ENCODE peak calls at places on chromosomes 5 and 9, in five cellular contexts. H is upper lobe of left lung, T is HepG2, K is GM12878, B is A549. Y is an unnamed sample.

GRCh38 chr5:109309326-109310063 is 100.3 kb downstream of the PJA2 start:
- ATAC-seq in H (no peak), T (no peak), K (no peak), B (no peak), Y (no peak)

GRCh38 chr5:179620293-179620692 is 3.2 kb downstream of the HNRNPH1 start:
- ATAC-seq in K (no peak), B (no peak), H (no peak), T (no peak), Y (no peak)

GRCh38 chr5:154477382-154478223 is 424 bp downstream of the HAND1 start:
- ATAC-seq in H (peak), B (peak), K (peak), T (peak), Y (peak)

GRCh38 chr9:109295475-109296110 is 25.3 kb downstream of the EPB41L4B start:
- ATAC-seq in K (no peak), B (no peak), H (no peak), T (no peak), Y (no peak)

GRCh38 chr5:150764530-150764929 is 5.7 kb upstream of the DCTN4 start:
- ATAC-seq in K (no peak), T (peak), H (peak), B (no peak), Y (peak)

GRCh38 chr5:68804343-68804742 is 289.5 kb upstream of the SLC30A5 start:
- ATAC-seq in K (no peak), T (no peak), H (no peak), B (no peak), Y (no peak)

GRCh38 chr5:82183828-82184227 is 94.3 kb downstream of the RPS23 start:
- ATAC-seq in H (peak), B (no peak), T (no peak), K (peak), Y (peak)

GRCh38 chr9:6024035-6024554 is 8.7 kb upstream of the RANBP6 start:
- ATAC-seq in K (peak), T (peak), B (peak), H (peak), Y (no peak)

GRCh38 chr9:87178353-87178752 is 231.0 kb upstream of the GAS1 start:
- ATAC-seq in B (no peak), T (no peak), K (no peak), H (no peak), Y (no peak)

GRCh38 chr5:145975001-145975360 is 38.6 kb downstream of the SH3RF2 start:
- ATAC-seq in B (no peak), H (no peak), T (no peak), K (no peak), Y (no peak)

GRCh38 chr9:134328841-134329575 is 2.8 kb downstream of the RXRA start:
- ATAC-seq in K (no peak), B (peak), T (peak), H (peak), Y (peak)
- H3K27ac ChIP-seq in K (no peak), B (peak), T (peak), H (peak), Y (peak)

DNA sequence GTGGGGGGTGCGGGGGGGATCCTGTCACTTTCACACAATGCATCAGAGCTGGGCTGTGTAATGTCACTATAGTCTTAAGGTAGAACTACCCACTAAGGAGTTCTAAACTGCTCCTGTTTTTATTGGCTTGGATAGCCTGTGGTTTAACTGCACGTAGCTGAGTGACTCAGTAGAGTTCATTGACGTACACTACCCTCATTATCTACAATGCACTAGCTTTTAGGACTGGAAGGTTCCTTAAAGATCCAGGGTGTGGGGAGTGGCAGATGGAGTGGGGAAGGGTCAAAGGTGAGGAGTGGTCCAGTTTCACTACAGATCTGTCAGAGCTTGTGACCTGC is 70.7 kb upstream of the TARS1 start:
- ATAC-seq in K (no peak), T (no peak), B (no peak), H (no peak), Y (no peak)
- TF ChIP-seq EP300 in K (no peak), T (no peak), B (no peak), H (no peak), Y (no peak)

DNA sequence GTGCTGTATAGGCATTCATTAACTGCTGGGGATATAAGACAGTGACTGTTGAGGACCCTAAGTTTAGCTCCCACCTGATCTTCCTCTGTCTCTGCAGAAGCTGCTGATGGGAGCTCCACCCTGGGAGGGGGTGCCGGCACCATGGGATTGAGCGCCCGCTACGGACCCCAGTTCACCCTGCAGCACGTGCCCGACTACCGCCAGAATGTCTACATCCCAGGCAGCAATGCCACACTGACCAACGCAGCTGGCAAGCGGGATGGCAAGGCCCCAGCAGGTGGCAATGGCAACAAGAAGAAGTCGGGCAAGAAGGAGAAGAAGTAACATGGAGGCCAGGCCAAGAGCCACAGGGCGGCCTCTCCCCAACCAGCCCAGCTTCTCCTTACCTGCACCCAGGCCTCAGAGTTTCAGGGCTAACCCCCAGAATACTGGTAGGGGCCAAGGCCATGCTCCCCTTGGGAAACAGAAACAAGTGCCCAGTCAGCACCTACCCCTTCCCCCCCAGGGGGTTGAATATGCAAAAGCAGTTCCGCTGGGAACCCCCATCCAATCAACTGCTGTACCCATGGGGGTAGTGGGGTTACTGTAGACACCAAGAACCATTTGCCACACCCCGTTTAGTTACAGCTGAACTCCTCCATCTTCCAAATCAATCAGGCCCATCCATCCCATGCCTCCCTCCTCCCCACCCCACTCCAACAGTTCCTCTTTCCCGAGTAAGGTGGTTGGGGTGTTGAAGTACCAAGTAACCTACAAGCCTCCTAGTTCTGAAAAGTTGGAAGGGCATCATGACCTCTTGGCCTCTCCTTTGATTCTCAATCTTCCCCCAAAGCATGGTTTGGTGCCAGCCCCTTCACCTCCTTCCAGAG is 22.2 kb downstream of the PCDHGC5 start:
- ATAC-seq in H (no peak), T (no peak), B (no peak), K (peak), Y (no peak)
- H3K27ac ChIP-seq in H (peak), T (no peak), B (no peak), K (peak), Y (peak)

GRCh38 chr5:42587056-42587723 is 164.0 kb downstream of the GHR start:
- ATAC-seq in T (no peak), B (no peak), H (no peak), K (no peak), Y (no peak)

GRCh38 chr5:42590566-42590965 is 166.1 kb upstream of the CCDC152 start:
- ATAC-seq in H (no peak), B (no peak), K (no peak), T (no peak), Y (no peak)

GRCh38 chr5:42583322-42583721 is 160.1 kb downstream of the GHR start:
- ATAC-seq in B (peak), H (peak), K (peak), T (peak), Y (peak)

GRCh38 chr5:42582723-42583122 is 159.5 kb downstream of the GHR start:
- ATAC-seq in B (peak), T (peak), H (no peak), K (no peak), Y (no peak)

GRCh38 chr5:42586625-42587024 is 163.4 kb downstream of the GHR start:
- ATAC-seq in H (peak), K (no peak), T (no peak), B (no peak), Y (peak)
- TF ChIP-seq EP300 in H (no peak), K (no peak), T (no peak), B (no peak), Y (no peak)

GRCh38 chr9:115673599-115673998 is 480.0 kb upstream of the PAPPA start:
- ATAC-seq in T (no peak), B (peak), K (no peak), H (peak), Y (peak)

GRCh38 chr9:115672477-115673316 is 480.9 kb upstream of the PAPPA start:
- ATAC-seq in H (peak), B (peak), K (no peak), T (no peak), Y (peak)

GRCh38 chr9:115674091-115674490 is 479.5 kb upstream of the PAPPA start:
- ATAC-seq in B (no peak), K (no peak), T (no peak), H (no peak), Y (no peak)

GRCh38 chr9:115671911-115672310 is 481.7 kb upstream of the PAPPA start:
- ATAC-seq in T (no peak), H (no peak), B (no peak), K (no peak), Y (no peak)

GRCh38 chr9:115671236-115671770 is 482.3 kb upstream of the PAPPA start:
- ATAC-seq in K (no peak), H (no peak), T (no peak), B (no peak), Y (no peak)
- H3K27ac ChIP-seq in K (no peak), H (no peak), T (no peak), B (peak), Y (no peak)

DNA sequence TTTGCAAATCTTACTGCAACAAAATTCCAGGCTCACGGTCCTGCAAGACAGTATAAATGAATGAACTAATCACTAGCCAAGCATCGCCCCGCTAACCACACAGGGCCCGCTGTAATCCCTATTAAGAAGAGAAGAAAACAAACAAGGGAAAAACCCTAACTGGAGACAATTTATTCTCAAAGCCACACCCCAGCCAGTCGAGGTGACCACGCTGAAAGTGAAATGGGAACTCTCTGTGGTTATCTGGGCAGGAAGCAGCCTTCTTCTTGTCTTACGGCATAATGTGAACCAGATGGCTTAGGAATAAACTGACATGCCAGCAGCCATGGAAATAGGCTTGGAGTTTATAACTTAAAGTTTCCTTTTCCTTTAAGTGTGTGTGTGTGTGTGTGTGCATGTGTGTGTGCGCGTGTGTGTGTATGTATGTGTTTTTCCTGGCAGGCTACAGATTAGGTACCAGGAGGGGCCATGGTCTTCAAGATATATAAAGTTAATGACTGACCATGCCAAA is 120.2 kb downstream of the SEMA6A start:
- ATAC-seq in K (peak), H (peak), T (no peak), B (no peak), Y (peak)
- TF ChIP-seq EP300 in K (no peak), H (no peak), T (no peak), B (no peak), Y (no peak)

GRCh38 chr5:140043508-140043872 is 391 bp upstream of the NRG2 start:
- ATAC-seq in K (peak), T (peak), B (peak), H (peak), Y (peak)
- H3K27ac ChIP-seq in K (peak), T (no peak), B (peak), H (no peak), Y (peak)

GRCh38 chr9:124821247-124821623 is 32.0 kb upstream of the WDR38 start:
- ATAC-seq in H (no peak), T (no peak), B (no peak), K (no peak), Y (no peak)

GRCh38 chr9:124820606-124821246 is 32.5 kb upstream of the WDR38 start:
- ATAC-seq in K (no peak), H (no peak), T (no peak), B (no peak), Y (no peak)

GRCh38 chr9:124815601-124816000 is 37.7 kb upstream of the WDR38 start:
- ATAC-seq in B (no peak), H (no peak), T (no peak), K (no peak), Y (no peak)

GRCh38 chr9:124814178-124814535 is 37.2 kb downstream of the OLFML2A start:
- ATAC-seq in H (no peak), B (no peak), T (no peak), K (no peak), Y (no peak)

GRCh38 chr9:124818431-124819281 is 34.6 kb upstream of the WDR38 start:
- ATAC-seq in B (peak), K (peak), T (peak), H (peak), Y (no peak)
- TF ChIP-seq EP300 in B (no peak), K (no peak), T (peak), H (no peak), Y (no peak)